ENCODE peak calls at places on chromosomes 11 and 22, in five cellular contexts. One of them, this sample, is unnamed.

GRCh38 chr22:36218648-36219047 is 17.0 kb upstream of the APOL4 start:
- DNase-seq in RPMI7951: no peak
- DNase-seq in Peyer's patch: no peak
- DNase-seq in stimulated activated CD8-positive, alpha-beta memory T cell treated with anti-CD3 and anti-CD28 coated beads, Interleukin-7, amount 100 ng/mL, for 4 hours: no peak
- DNase-seq in A172: no peak
- DNase-seq in this sample: no peak

GRCh38 chr11:24886880-24887619 is 390.2 kb downstream of the LUZP2 start:
- DNase-seq in Peyer's patch: no peak
- DNase-seq in A172: no peak
- DNase-seq in RPMI7951: no peak
- DNase-seq in stimulated activated CD8-positive, alpha-beta memory T cell treated with anti-CD3 and anti-CD28 coated beads, Interleukin-7, amount 100 ng/mL, for 4 hours: no peak
- DNase-seq in this sample: no peak

GRCh38 chr11:12110714-12111481 is 508 bp downstream of the MICAL2 start:
- DNase-seq in A172: no peak
- DNase-seq in RPMI7951: no peak
- DNase-seq in stimulated activated CD8-positive, alpha-beta memory T cell treated with anti-CD3 and anti-CD28 coated beads, Interleukin-7, amount 100 ng/mL, for 4 hours: no peak
- DNase-seq in Peyer's patch: no peak
- DNase-seq in this sample: peak; percentile 64

GRCh38 chr22:25911243-25911972 is 169.4 kb downstream of the MYO18B start:
- DNase-seq in stimulated activated CD8-positive, alpha-beta memory T cell treated with anti-CD3 and anti-CD28 coated beads, Interleukin-7, amount 100 ng/mL, for 4 hours: no peak
- DNase-seq in RPMI7951: no peak
- DNase-seq in Peyer's patch: no peak
- DNase-seq in A172: no peak
- DNase-seq in this sample: no peak

GRCh38 chr22:43202756-43203155 is 15.8 kb upstream of the TTLL12 start:
- DNase-seq in stimulated activated CD8-positive, alpha-beta memory T cell treated with anti-CD3 and anti-CD28 coated beads, Interleukin-7, amount 100 ng/mL, for 4 hours: no peak
- DNase-seq in A172: no peak
- DNase-seq in Peyer's patch: no peak
- DNase-seq in RPMI7951: no peak
- DNase-seq in this sample: no peak

GRCh38 chr11:46380340-46381045 is 976 bp upstream of the MDK start:
- DNase-seq in RPMI7951: peak; percentile 32
- DNase-seq in A172: peak; percentile 50
- DNase-seq in Peyer's patch: peak; percentile 68
- DNase-seq in stimulated activated CD8-positive, alpha-beta memory T cell treated with anti-CD3 and anti-CD28 coated beads, Interleukin-7, amount 100 ng/mL, for 4 hours: peak; percentile 36
- DNase-seq in this sample: peak; percentile 93

GRCh38 chr22:36921309-36922096 is 8.1 kb downstream of the CSF2RB start:
- DNase-seq in stimulated activated CD8-positive, alpha-beta memory T cell treated with anti-CD3 and anti-CD28 coated beads, Interleukin-7, amount 100 ng/mL, for 4 hours: no peak
- DNase-seq in RPMI7951: no peak
- DNase-seq in A172: no peak
- DNase-seq in Peyer's patch: peak; percentile 38
- DNase-seq in this sample: no peak

GRCh38 chr11:102530558-102530957 is at the start of gene MMP7:
- DNase-seq in Peyer's patch: no peak
- DNase-seq in A172: no peak
- DNase-seq in RPMI7951: peak; percentile 13
- DNase-seq in stimulated activated CD8-positive, alpha-beta memory T cell treated with anti-CD3 and anti-CD28 coated beads, Interleukin-7, amount 100 ng/mL, for 4 hours: no peak
- DNase-seq in this sample: no peak

GRCh38 chr11:49995559-49995958 is 13.2 kb upstream of the OR4C12 start:
- DNase-seq in A172: peak; percentile 67
- DNase-seq in Peyer's patch: no peak
- DNase-seq in RPMI7951: peak; percentile 58
- DNase-seq in stimulated activated CD8-positive, alpha-beta memory T cell treated with anti-CD3 and anti-CD28 coated beads, Interleukin-7, amount 100 ng/mL, for 4 hours: no peak
- DNase-seq in this sample: no peak

GRCh38 chr11:57599381-57599780 is 1.9 kb downstream of the SERPING1 start:
- DNase-seq in stimulated activated CD8-positive, alpha-beta memory T cell treated with anti-CD3 and anti-CD28 coated beads, Interleukin-7, amount 100 ng/mL, for 4 hours: no peak
- DNase-seq in A172: no peak
- DNase-seq in RPMI7951: no peak
- DNase-seq in Peyer's patch: no peak
- DNase-seq in this sample: no peak

GRCh38 chr11:117950320-117950719 is 21.1 kb upstream of the TMPRSS13 start:
- DNase-seq in stimulated activated CD8-positive, alpha-beta memory T cell treated with anti-CD3 and anti-CD28 coated beads, Interleukin-7, amount 100 ng/mL, for 4 hours: peak; percentile 62
- DNase-seq in RPMI7951: no peak
- DNase-seq in Peyer's patch: peak; percentile 66
- DNase-seq in A172: no peak
- DNase-seq in this sample: peak; percentile 36

GRCh38 chr22:37080438-37080837 is 28.9 kb downstream of the KCTD17 start:
- DNase-seq in RPMI7951: no peak
- DNase-seq in A172: no peak
- DNase-seq in stimulated activated CD8-positive, alpha-beta memory T cell treated with anti-CD3 and anti-CD28 coated beads, Interleukin-7, amount 100 ng/mL, for 4 hours: no peak
- DNase-seq in Peyer's patch: no peak
- DNase-seq in this sample: no peak

GRCh38 chr11:16891964-16892363 is 122.2 kb downstream of the PLEKHA7 start:
- DNase-seq in stimulated activated CD8-positive, alpha-beta memory T cell treated with anti-CD3 and anti-CD28 coated beads, Interleukin-7, amount 100 ng/mL, for 4 hours: no peak
- DNase-seq in Peyer's patch: no peak
- DNase-seq in A172: peak; percentile 68
- DNase-seq in RPMI7951: peak; percentile 37
- DNase-seq in this sample: no peak

GRCh38 chr11:120391854-120392253 is 55.6 kb downstream of the ARHGEF12 start:
- DNase-seq in A172: no peak
- DNase-seq in RPMI7951: no peak
- DNase-seq in stimulated activated CD8-positive, alpha-beta memory T cell treated with anti-CD3 and anti-CD28 coated beads, Interleukin-7, amount 100 ng/mL, for 4 hours: no peak
- DNase-seq in Peyer's patch: no peak
- DNase-seq in this sample: no peak